ENCODE peak calls at places on chromosomes 13 and 19, in six cellular contexts. N is tibial artery, F is ovary, C is SK-N-SH, L is breast epithelium, E is lung. A is an unnamed sample. For H3K4me1, the result is how much of the 10 kb centered on the place peaks cover.

GRCh38 chr19:45276284-45276687 is 25.2 kb downstream of the MARK4 start:
- DNase-seq in C (peak), L (no peak), N (no peak), E (no peak), F (peak), A (no peak)

GRCh38 chr13:24050292-24050711 is 110.2 kb upstream of the SPATA13 start:
- DNase-seq in N (peak), F (peak), L (peak), E (peak), C (no peak), A (peak)

GRCh38 chr19:38734426-38735256 is 9.6 kb downstream of the CAPN12 start:
- DNase-seq in L (no peak), N (peak), F (peak), C (no peak), E (no peak), A (no peak)

GRCh38 chr19:19202707-19203011 is 555 bp downstream of the NR2C2AP start:
- DNase-seq in E (no peak), N (no peak), L (no peak), F (no peak), C (no peak), A (no peak)

GRCh38 chr19:44748426-44749254 is at the start of gene BCL3:
- DNase-seq in N (peak), C (peak), E (peak), L (peak), F (peak), A (no peak)

GRCh38 chr19:14363203-14364097 is 17.8 kb upstream of the ADGRE5 start:
- DNase-seq in L (no peak), F (peak), C (peak), N (peak), E (peak), A (no peak)

GRCh38 chr19:16136185-16137067 is 7.1 kb upstream of the HSH2D start:
- DNase-seq in N (no peak), E (no peak), C (no peak), F (no peak), L (no peak), A (no peak)

GRCh38 chr13:91709180-91709579 is 310.8 kb downstream of the GPC5 start:
- DNase-seq in C (no peak), F (no peak), L (no peak), N (no peak), E (no peak), A (no peak)

GRCh38 chr19:37988758-37989635 is 82.0 kb downstream of the SIPA1L3 start:
- DNase-seq in E (no peak), C (no peak), L (no peak), N (no peak), F (no peak), A (no peak)

GRCh38 chr13:112217431-112217830 is 150.5 kb downstream of the SOX1 start:
- DNase-seq in E (no peak), L (no peak), C (no peak), F (no peak), N (peak), A (no peak)

GRCh38 chr13:37741536-37741935 is 128.0 kb downstream of the TRPC4 start:
- DNase-seq in L (no peak), N (no peak), F (no peak), C (no peak), E (no peak), A (peak)

GRCh38 chr19:49335071-49335783 is at the start of gene CD37:
- DNase-seq in E (no peak), N (peak), L (peak), C (no peak), F (peak), A (no peak)

GRCh38 chr19:13060233-13060963 is 42.3 kb downstream of the LYL1 start:
- DNase-seq in F (peak), C (peak), L (no peak), E (no peak), N (peak), A (no peak)

GRCh38 chr19:31214086-31214485 is 135.2 kb downstream of the TSHZ3 start:
- DNase-seq in F (no peak), E (peak), C (peak), L (peak), N (peak), A (peak)

GRCh38 chr19:38543807-38544568 is 73.8 kb downstream of the MAP4K1 start:
- DNase-seq in C (peak), F (peak), E (peak), L (no peak), N (peak), A (peak)

GRCh38 chr19:11142528-11143171 is 12.9 kb downstream of the SPC24 start:
- DNase-seq in C (peak), F (peak), L (peak), N (peak), E (peak), A (peak)

GRCh38 chr19:2771786-2772674 is 11.0 kb downstream of the SGTA start:
- DNase-seq in C (no peak), L (no peak), F (no peak), E (no peak), N (no peak), A (no peak)

GRCh38 chr19:17536957-17537356 is 18.5 kb upstream of the COLGALT1 start:
- DNase-seq in F (no peak), L (no peak), E (no peak), C (no peak), N (no peak), A (no peak)

GRCh38 chr19:35533201-35533821 is at the start of gene GAPDHS:
- DNase-seq in E (no peak), N (no peak), L (no peak), F (no peak), C (peak), A (no peak)

GRCh38 chr19:29248332-29248844 is 35.4 kb upstream of the UQCRFS1 start:
- DNase-seq in E (no peak), C (no peak), L (no peak), F (no peak), N (peak), A (no peak)

GRCh38 chr13:32150794-32151193 is 119.2 kb downstream of the FRY start:
- DNase-seq in L (no peak), N (peak), C (no peak), F (peak), E (peak), A (no peak)

GRCh38 chr19:18650468-18651001 is 13.7 kb downstream of the KLHL26 start:
- DNase-seq in N (peak), C (no peak), E (peak), L (no peak), F (peak), A (no peak)

GRCh38 chr13:20332361-20333096 is 100.4 kb upstream of the GJB6 start:
- DNase-seq in C (no peak), F (no peak), L (no peak), E (no peak), N (no peak), A (no peak)

GRCh38 chr19:45123440-45123850 is 30.5 kb downstream of the PPP1R37 start:
- DNase-seq in F (no peak), C (no peak), L (peak), N (no peak), E (no peak), A (no peak)

GRCh38 chr13:98869408-98870090 is 108.3 kb downstream of the DOCK9 start:
- DNase-seq in C (no peak), L (no peak), N (no peak), F (no peak), E (no peak), A (no peak)

GRCh38 chr19:10113592-10113963 is 2.1 kb downstream of the P2RY11 start:
- DNase-seq in F (no peak), E (no peak), N (no peak), C (peak), L (no peak), A (no peak)

GRCh38 chr19:56350416-56351045 is 35.9 kb upstream of the ZSCAN5A start:
- DNase-seq in L (no peak), E (no peak), N (no peak), C (peak), F (no peak), A (peak)

GRCh38 chr19:38304866-38305429 is 897 bp downstream of the C19orf33 start:
- DNase-seq in N (no peak), C (peak), E (peak), F (no peak), L (peak), A (peak)

GRCh38 chr19:10773969-10774368 is 56.1 kb downstream of the DNM2 start:
- DNase-seq in L (no peak), F (no peak), N (no peak), E (no peak), C (no peak), A (no peak)

DNA sequence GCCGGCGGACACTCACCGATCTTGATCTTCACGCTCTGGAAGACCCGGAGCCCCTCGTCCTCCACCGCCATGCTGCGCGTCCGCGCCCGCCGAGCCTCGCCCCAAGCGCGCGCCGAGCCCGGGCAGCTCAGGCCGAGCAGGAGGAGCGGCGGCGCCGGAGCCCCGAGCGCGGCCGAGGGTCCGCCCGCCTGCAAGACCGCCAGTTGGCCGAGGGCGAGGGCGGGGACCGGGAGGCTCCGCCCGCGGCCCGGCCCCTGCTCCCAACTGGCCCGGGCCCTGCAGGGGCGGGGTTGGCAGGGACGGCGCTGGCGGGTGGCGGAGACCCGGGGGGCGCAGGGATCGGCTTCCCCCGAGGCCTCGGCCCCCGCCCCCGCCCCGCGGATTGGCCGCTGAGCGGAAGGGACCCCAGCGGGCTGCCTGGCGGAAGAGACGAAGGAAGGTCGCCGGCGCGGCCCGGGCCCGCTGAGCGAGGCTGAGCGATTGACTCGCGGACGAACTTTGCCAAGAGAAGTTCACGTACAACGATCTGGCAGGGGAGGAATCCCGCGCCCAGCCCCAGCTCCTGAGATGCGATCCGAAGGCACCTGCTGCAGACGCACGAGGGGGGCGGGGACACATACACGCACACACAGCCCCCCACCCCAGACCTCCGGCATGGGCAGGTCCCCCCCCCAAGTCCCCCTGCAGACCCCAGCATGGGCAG is at the start of gene RASA3:
- DNase-seq in C (peak), F (peak), N (peak), L (no peak), E (peak), A (no peak)
- H3K4me1 ChIP-seq in C (under half), F (under half), N (under half), L (under half), E (under half), A (under half)

DNA sequence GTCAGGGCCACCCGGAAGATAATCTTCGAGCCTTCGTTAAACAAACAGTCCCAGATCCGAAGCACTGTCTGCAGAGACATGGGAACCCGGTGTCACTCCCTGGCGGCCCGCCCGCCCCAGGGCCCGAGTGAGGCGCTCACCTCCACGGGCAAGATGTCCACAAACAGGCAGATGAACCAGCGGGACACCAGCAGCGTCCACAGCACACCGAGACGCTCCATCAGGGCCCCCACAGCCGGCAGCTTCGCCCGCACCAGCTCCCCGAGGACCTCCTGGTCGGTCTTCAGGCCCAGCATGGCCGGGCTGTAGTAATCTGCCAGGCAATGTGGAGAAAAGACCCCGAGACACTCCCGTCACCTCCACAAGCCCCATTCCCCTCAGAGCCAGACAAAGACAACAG is 28.7 kb downstream of the LAMP1 start:
- DNase-seq in E (no peak), F (no peak), N (no peak), L (peak), C (no peak), A (no peak)
- TF ChIP-seq CTCF in E (no peak), F (no peak), N (no peak), L (no peak), C (no peak), A (no peak)

DNA sequence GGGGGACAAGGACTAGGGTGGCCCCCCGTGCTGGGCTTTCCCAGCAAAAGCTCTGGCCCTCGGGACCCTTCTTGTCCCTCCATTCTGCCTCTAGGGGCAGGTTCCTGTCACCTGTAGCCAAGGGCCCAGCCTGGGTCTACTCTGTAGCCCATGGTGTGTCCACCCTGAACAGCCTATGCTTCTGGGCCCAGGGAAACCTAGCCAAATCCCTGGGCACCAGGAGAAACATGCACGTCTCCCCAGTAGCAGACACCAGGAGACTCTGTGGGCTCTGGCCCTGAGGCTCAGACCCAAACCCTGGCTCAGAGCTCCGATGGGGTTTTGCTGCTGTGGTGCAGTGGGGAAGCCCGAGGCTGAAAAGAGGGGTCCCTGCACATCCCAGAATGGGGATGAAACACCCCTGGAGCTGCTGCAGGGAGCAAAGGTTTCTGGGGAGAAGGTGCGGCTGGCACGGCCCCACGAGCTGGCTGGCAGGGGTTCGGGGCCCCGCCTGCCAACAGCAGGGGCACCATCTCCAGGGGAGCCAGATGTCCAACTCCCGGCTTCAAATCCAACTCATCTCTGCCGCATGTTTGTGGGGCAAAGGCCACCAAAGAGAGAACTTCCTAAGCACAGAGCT is 18.2 kb downstream of the CEBPG start:
- DNase-seq in E (no peak), N (no peak), F (no peak), L (peak), C (peak), A (no peak)
- H3K4me1 ChIP-seq in E (under half), N (under half), F (under half), L (half or more), C (under half), A (under half)

GRCh38 chr13:100689191-100689590 is 14.6 kb upstream of the TMTC4 start:
- DNase-seq in C (no peak), E (no peak), N (no peak), L (no peak), F (no peak), A (no peak)

DNA sequence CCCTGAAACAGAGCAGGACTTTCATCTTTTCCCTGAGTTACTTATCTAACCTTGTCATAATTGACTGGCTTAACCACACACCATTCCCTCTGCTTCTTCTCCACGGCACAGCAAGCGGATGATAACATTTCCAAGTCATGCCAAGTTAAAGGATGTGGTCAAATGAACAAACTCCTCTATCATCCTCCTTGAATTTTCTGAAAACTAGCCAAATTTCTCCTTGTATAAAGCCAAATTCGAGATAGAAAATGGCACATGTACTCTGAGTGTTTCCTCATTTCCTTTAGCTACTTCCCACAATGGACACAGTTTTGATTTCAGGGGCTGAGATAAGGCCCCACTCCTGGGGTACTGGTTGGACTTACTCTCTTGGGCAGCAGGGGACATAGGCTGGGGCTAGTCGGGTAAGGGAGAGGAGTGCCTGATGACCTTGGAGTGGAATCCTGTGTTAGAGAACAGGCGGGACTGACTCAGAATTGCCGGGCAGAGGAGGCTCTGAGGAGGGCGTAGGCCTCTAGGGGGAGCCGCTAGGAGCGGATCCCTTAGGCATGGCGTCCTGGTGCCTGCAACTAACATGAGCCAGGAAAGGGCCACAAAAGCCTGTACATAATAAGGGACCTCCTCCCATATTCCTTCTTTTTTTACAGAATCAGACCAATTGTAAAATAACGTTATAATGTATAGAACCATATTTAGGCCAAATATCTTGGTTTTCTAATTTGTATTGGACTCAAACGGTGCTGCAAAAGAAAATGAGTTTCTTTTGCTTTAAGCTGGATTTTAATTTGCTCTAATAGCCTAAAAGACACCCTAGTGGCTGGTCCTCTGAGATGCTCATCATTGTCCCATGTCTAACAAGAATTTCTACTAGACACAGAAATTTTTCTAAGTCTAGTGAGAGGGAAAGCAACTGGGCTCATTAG is 20.4 kb upstream of the TMTC4 start:
- DNase-seq in N (no peak), L (no peak), F (peak), E (no peak), C (peak), A (peak)
- TF ChIP-seq CTCF in N (no peak), L (no peak), F (no peak), E (no peak), C (peak), A (peak)